ENCODE peak calls at places on chromosomes 6 and 20, in seven cellular contexts. K is WTC11, U is progenitor cell of endocrine pancreas, J is nephron progenitor cell, G is cardiac muscle cell, B is HT-29, M is D721Med. V is an unnamed sample.

GRCh38 chr6:20481281-20481680 is 53.0 kb upstream of the CDKAL1 start:
- DNase-seq in K (no peak), U (no peak), J (no peak), G (no peak), B (no peak), M (no peak), V (no peak)

GRCh38 chr20:50913976-50914375 is 17.3 kb downstream of the ADNP start:
- DNase-seq in K (no peak), U (no peak), J (no peak), G (peak; percentile 82), B (no peak), M (no peak), V (no peak)

GRCh38 chr6:15905488-15906392 is 223.1 kb upstream of the MYLIP start:
- DNase-seq in K (no peak), U (no peak), J (peak; percentile 49), G (peak; percentile 48), B (no peak), M (no peak), V (no peak)

GRCh38 chr20:2729251-2729713 is 36.7 kb downstream of the EBF4 start:
- DNase-seq in K (no peak), U (no peak), J (no peak), G (peak; percentile 82), B (no peak), M (no peak), V (no peak)

GRCh38 chr20:35299780-35300179 is 7.6 kb upstream of the FAM83C start:
- DNase-seq in K (no peak), U (no peak), J (no peak), G (no peak), B (no peak), M (no peak), V (no peak)

GRCh38 chr6:142842423-142843261 is 102.3 kb downstream of the HIVEP2 start:
- DNase-seq in K (no peak), U (no peak), J (no peak), G (peak; percentile 38), B (peak; percentile 55), M (no peak), V (peak; percentile 32)

GRCh38 chr20:58312836-58313235 is 3.3 kb downstream of the RAB22A start:
- DNase-seq in K (no peak), U (no peak), J (no peak), G (no peak), B (no peak), M (no peak), V (no peak)

GRCh38 chr20:33554914-33555420 is 65.1 kb downstream of the CBFA2T2 start:
- DNase-seq in K (no peak), U (no peak), J (no peak), G (peak; percentile 91), B (peak; percentile 91), M (no peak), V (peak; percentile 58)

GRCh38 chr6:4017847-4018193 is 61.1 kb downstream of the FAM217A start:
- DNase-seq in K (no peak), U (no peak), J (no peak), G (peak; percentile 46), B (no peak), M (no peak), V (peak; percentile 61)

GRCh38 chr6:85389180-85389797 is 60.6 kb upstream of the NT5E start:
- DNase-seq in K (no peak), U (no peak), J (no peak), G (no peak), B (no peak), M (no peak), V (peak; percentile 11)

GRCh38 chr6:127933852-127934840 is 33.3 kb upstream of the THEMIS start:
- DNase-seq in K (no peak), U (no peak), J (no peak), G (no peak), B (no peak), M (no peak), V (no peak)

GRCh38 chr6:73041051-73041450 is 184.2 kb downstream of the KHDC1L start:
- DNase-seq in K (no peak), U (no peak), J (no peak), G (no peak), B (no peak), M (no peak), V (no peak)

GRCh38 chr20:1944345-1945099 is 49.3 kb downstream of the SIRPA start:
- DNase-seq in K (no peak), U (no peak), J (no peak), G (no peak), B (no peak), M (no peak), V (no peak)

GRCh38 chr6:129542705-129543104 is 167.3 kb downstream of the ARHGAP18 start:
- DNase-seq in K (no peak), U (no peak), J (no peak), G (no peak), B (no peak), M (no peak), V (no peak)

GRCh38 chr6:79604583-79605037 is 26.5 kb upstream of the SH3BGRL2 start:
- DNase-seq in K (no peak), U (no peak), J (no peak), G (peak; percentile 35), B (no peak), M (no peak), V (no peak)

GRCh38 chr20:11454966-11455799 is 462.5 kb upstream of the BTBD3 start:
- DNase-seq in K (no peak), U (no peak), J (peak; percentile 12), G (peak; percentile 72), B (peak; percentile 88), M (no peak), V (peak; percentile 55)

GRCh38 chr6:14450133-14451040 is 332.8 kb downstream of the CD83 start:
- DNase-seq in K (no peak), U (no peak), J (no peak), G (no peak), B (no peak), M (no peak), V (no peak)

GRCh38 chr6:163086563-163086895 is 328.0 kb upstream of the QKI start:
- DNase-seq in K (no peak), U (no peak), J (no peak), G (peak; percentile 1), B (no peak), M (no peak), V (no peak)

GRCh38 chr6:114342826-114343781 is at the start of gene HS3ST5:
- DNase-seq in K (peak; percentile 91), U (peak; percentile 63), J (peak; percentile 80), G (peak; percentile 14), B (no peak), M (peak; percentile 19), V (peak; percentile 69)

GRCh38 chr6:154835307-154835706 is 102.1 kb downstream of the SCAF8 start:
- DNase-seq in K (no peak), U (no peak), J (no peak), G (no peak), B (no peak), M (no peak), V (no peak)

GRCh38 chr6:19231878-19232519 is 605.2 kb upstream of the ID4 start:
- DNase-seq in K (no peak), U (no peak), J (no peak), G (no peak), B (no peak), M (no peak), V (no peak)

V was measured in SK-MEL-5.